ENCODE peak calls at places on chromosome 21, in five cellular contexts. Z is CD8-positive, alpha-beta memory T cell; N is AML-193; R is ureter; T is ecto neural progenitor cell. G is an unnamed sample.

GRCh38 chr21:38773108-38774061 is 32.3 kb upstream of the ETS2 start:
- DNase-seq in Z (no peak), N (no peak), R (no peak), T (no peak), G (no peak)

GRCh38 chr21:31425158-31425557 is 81.1 kb upstream of the TIAM1 start:
- DNase-seq in Z (no peak), N (no peak), R (no peak), T (no peak), G (no peak)

GRCh38 chr21:27258222-27258621 is 291.3 kb upstream of the ADAMTS5 start:
- DNase-seq in Z (no peak), N (no peak), R (no peak), T (no peak), G (no peak)

GRCh38 chr21:42151148-42152074 is 67.5 kb upstream of the ABCG1 start:
- DNase-seq in Z (no peak), N (no peak), R (no peak), T (peak), G (no peak)

GRCh38 chr21:18602711-18603110 is 199.1 kb upstream of the TMPRSS15 start:
- DNase-seq in Z (no peak), N (no peak), R (no peak), T (no peak), G (no peak)

GRCh38 chr21:29748391-29749167 is 191.2 kb downstream of the GRIK1 start:
- DNase-seq in Z (no peak), N (no peak), R (no peak), T (no peak), G (no peak)

GRCh38 chr21:46376856-46377453 is 53.0 kb downstream of the PCNT start:
- DNase-seq in Z (no peak), N (no peak), R (no peak), T (no peak), G (no peak)

GRCh38 chr21:42847051-42847707 is 32.2 kb downstream of the WDR4 start:
- DNase-seq in Z (no peak), N (no peak), R (no peak), T (no peak), G (no peak)

GRCh38 chr21:37338671-37339526 is 27.7 kb upstream of the DYRK1A start:
- DNase-seq in Z (no peak), N (no peak), R (peak), T (no peak), G (no peak)

GRCh38 chr21:16424331-16424749 is 694.6 kb downstream of the USP25 start:
- DNase-seq in Z (no peak), N (no peak), R (no peak), T (no peak), G (no peak)

GRCh38 chr21:38136201-38136600 is 120.6 kb upstream of the KCNJ15 start:
- DNase-seq in Z (no peak), N (no peak), R (no peak), T (no peak), G (no peak)

GRCh38 chr21:34157456-34158025 is 84.2 kb downstream of the MRPS6 start:
- DNase-seq in Z (no peak), N (no peak), R (no peak), T (no peak), G (no peak)

GRCh38 chr21:34930971-34931370 is 118.1 kb downstream of the RUNX1 start:
- DNase-seq in Z (no peak), N (no peak), R (no peak), T (no peak), G (no peak)

GRCh38 chr21:34835526-34835925 is 166.7 kb downstream of the CLIC6 start:
- DNase-seq in Z (no peak), N (peak), R (peak), T (no peak), G (no peak)

GRCh38 chr21:38756746-38757145 is 49.0 kb upstream of the ETS2 start:
- DNase-seq in Z (no peak), N (no peak), R (no peak), T (no peak), G (no peak)

GRCh38 chr21:44300262-44300959 is 558 bp downstream of the PFKL start:
- DNase-seq in Z (peak), N (peak), R (peak), T (peak), G (peak)

GRCh38 chr21:46116189-46116845 is 18.4 kb downstream of the COL6A2 start:
- DNase-seq in Z (no peak), N (no peak), R (peak), T (peak), G (no peak)

GRCh38 chr21:45386336-45386727 is 18.6 kb upstream of the COL18A1 start:
- DNase-seq in Z (no peak), N (no peak), R (no peak), T (no peak), G (no peak)

G was measured in esophagus muscularis mucosa.